ENCODE peak calls at places on chromosomes 6 and 20, in nine cellular contexts. F is stomach, J is lower leg skin, G is K562, Q is adrenal gland, S is testis, X is A549, N is heart left ventricle, E is spleen. L is an unnamed sample.

GRCh38 chr6:84432616-84433015 is 205.2 kb upstream of the CEP162 start:
- DNase-seq in G (no peak), Q (no peak), F (no peak), J (no peak), E (no peak), N (no peak), S (no peak), X (no peak), L (no peak)

GRCh38 chr6:105985098-105985815 is 100.9 kb upstream of the PRDM1 start:
- DNase-seq in G (peak), N (no peak), E (no peak), F (no peak), J (no peak), X (no peak), S (no peak), Q (no peak), L (no peak)

GRCh38 chr20:63268256-63268655 is 4.4 kb upstream of the ARFGAP1 start:
- DNase-seq in G (no peak), F (no peak), S (no peak), N (no peak), J (no peak), E (no peak), X (no peak), Q (no peak), L (no peak)

GRCh38 chr20:54267510-54268003 is 59.7 kb downstream of the PFDN4 start:
- DNase-seq in E (no peak), S (no peak), N (no peak), F (peak), X (no peak), Q (peak), J (no peak), G (no peak), L (no peak)

GRCh38 chr6:5422321-5422915 is 161.1 kb downstream of the FARS2 start:
- DNase-seq in F (peak), N (no peak), S (peak), E (no peak), X (peak), Q (no peak), J (no peak), G (peak), L (no peak)

GRCh38 chr6:117624869-117625481 is 22.7 kb upstream of the GOPC start:
- DNase-seq in F (no peak), J (no peak), X (no peak), N (no peak), S (no peak), G (no peak), Q (no peak), E (no peak), L (no peak)

GRCh38 chr6:154909821-154910220 is 85.3 kb upstream of the TIAM2 start:
- DNase-seq in N (no peak), S (no peak), Q (no peak), F (no peak), G (no peak), X (no peak), J (peak), E (no peak), L (no peak)

GRCh38 chr6:44431118-44431725 is 43.7 kb downstream of the CDC5L start:
- DNase-seq in N (no peak), F (peak), S (peak), Q (peak), G (peak), X (peak), E (no peak), J (no peak), L (no peak)

GRCh38 chr20:21640556-21640955 is 64.9 kb upstream of the PAX1 start:
- DNase-seq in N (no peak), G (peak), S (no peak), X (peak), J (no peak), E (no peak), F (no peak), Q (no peak), L (no peak)

GRCh38 chr20:39885975-39886649 is 802.9 kb downstream of the MAFB start:
- DNase-seq in S (peak), N (peak), E (no peak), X (peak), G (peak), F (peak), Q (peak), J (peak), L (peak)

GRCh38 chr6:159416891-159417540 is 247.8 kb downstream of the FNDC1 start:
- DNase-seq in X (no peak), F (no peak), S (no peak), E (no peak), J (peak), Q (no peak), G (no peak), N (no peak), L (no peak)

GRCh38 chr6:50249493-50249892 is 199.8 kb upstream of the DEFB112 start:
- DNase-seq in X (no peak), G (no peak), N (no peak), S (no peak), F (no peak), E (no peak), J (no peak), Q (no peak), L (no peak)

GRCh38 chr6:84065718-84066290 is 32.2 kb downstream of the MRAP2 start:
- DNase-seq in S (no peak), F (no peak), N (no peak), G (no peak), E (no peak), J (no peak), X (no peak), Q (no peak), L (no peak)

GRCh38 chr6:1678201-1678600 is 68.5 kb downstream of the FOXC1 start:
- DNase-seq in F (peak), S (peak), N (no peak), E (no peak), G (no peak), X (no peak), J (peak), Q (no peak), L (no peak)

GRCh38 chr20:4504814-4505213 is 216.9 kb upstream of the PRND start:
- DNase-seq in F (no peak), J (no peak), E (no peak), X (no peak), S (no peak), Q (no peak), G (no peak), N (no peak), L (no peak)
- TF ChIP-seq POLR2A in F (no peak), J (no peak), E (no peak), X (no peak), S (no peak), Q (no peak), G (no peak), N (no peak), L (no peak)

DNA sequence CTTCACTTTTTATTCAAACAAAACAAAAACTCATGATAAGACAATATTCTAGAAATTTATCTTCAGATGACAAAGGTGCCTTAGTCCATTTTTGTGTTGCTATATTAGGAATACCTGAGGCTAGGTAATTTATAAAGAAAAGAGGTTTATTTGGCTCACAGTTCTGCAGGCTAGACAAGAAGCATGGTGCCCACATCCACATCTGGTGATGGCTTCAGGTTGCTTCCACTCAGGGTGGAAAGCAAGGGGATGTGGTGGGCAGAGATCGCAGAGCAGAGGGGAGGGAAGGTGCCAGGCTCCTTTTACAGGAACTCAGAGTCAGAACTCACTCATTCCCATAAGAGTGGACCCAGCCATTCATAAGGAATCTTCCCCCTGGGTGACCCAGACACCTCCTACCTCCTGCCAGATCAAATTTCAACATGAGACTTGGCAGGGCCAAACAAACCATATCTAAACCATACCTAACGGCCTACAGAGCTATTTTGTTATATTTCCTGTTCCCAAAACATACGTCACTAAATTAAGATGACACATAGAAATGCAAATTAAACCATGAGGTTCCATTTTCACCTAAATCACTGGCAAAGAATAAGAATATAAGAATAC is 26.4 kb downstream of the ABHD12 start:
- DNase-seq in N (no peak), G (no peak), F (no peak), X (no peak), S (no peak), Q (no peak), E (no peak), J (no peak), L (no peak)
- TF ChIP-seq POLR2A in N (no peak), G (no peak), F (no peak), X (no peak), S (no peak), Q (no peak), E (no peak), J (no peak), L (no peak)

DNA sequence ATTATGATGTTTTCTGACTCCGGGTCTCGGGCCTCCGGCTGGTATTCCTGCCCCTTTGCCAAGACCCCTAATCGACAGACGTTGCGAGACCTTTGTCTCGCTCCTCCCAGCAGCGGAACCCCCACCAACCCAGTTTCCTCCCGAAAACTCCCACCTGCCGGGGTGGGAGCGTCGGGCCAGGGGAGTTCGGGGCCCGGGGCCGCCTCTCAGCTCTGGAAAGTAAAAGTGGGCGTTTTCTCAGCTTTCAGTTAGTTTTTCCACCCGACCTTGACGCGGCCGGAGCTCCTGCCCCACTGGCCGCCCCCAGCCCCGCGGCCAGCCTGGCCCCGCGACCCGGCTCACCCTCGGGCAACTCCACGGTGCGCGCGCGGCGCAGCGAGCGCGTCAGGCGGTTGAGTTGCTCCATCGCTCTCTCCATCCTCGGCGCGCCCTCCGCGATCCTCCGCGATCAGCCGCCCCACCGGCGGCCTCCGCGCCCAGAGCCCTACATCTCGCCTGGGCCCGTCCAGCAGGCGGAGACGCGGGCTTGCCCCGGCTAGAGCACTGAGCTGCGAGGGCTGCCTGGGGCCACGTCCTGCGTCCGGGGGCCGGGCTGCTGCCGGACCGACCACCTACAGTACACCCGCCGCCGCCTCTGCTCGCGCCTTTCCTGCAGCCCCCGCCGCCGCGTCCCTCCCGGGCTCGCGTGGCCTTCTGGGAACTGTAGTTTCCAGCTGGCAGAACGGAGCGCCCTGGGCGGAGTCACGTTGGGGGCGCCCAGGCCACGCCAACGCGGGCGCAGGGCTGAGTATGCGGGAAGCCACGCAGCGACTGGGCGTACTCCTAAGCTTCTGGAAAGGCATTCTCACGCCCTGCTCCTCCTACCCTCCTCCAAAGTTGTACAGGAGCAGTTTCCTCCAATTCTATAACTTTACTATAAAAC is at the start of gene HACE1:
- DNase-seq in X (peak), G (peak), N (peak), S (peak), J (peak), Q (peak), F (peak), E (peak), L (peak)
- TF ChIP-seq POLR2A in X (peak), G (peak), N (peak), S (no peak), J (no peak), Q (no peak), F (no peak), E (peak), L (peak)

GRCh38 chr20:15240801-15241200 is 903.4 kb upstream of the FLRT3 start:
- DNase-seq in G (no peak), X (no peak), Q (no peak), E (no peak), S (no peak), F (no peak), N (no peak), J (no peak), L (no peak)

GRCh38 chr20:15242773-15243172 is 905.4 kb upstream of the FLRT3 start:
- DNase-seq in Q (no peak), E (no peak), J (no peak), N (no peak), F (no peak), G (no peak), S (no peak), X (no peak), L (no peak)

GRCh38 chr20:15248618-15249395 is 911.4 kb upstream of the FLRT3 start:
- DNase-seq in G (no peak), J (no peak), S (no peak), Q (no peak), N (no peak), F (no peak), X (no peak), E (no peak), L (no peak)

GRCh38 chr20:15241696-15242095 is 904.3 kb upstream of the FLRT3 start:
- DNase-seq in Q (no peak), N (no peak), E (no peak), J (no peak), F (no peak), S (no peak), X (no peak), G (no peak), L (no peak)

DNA sequence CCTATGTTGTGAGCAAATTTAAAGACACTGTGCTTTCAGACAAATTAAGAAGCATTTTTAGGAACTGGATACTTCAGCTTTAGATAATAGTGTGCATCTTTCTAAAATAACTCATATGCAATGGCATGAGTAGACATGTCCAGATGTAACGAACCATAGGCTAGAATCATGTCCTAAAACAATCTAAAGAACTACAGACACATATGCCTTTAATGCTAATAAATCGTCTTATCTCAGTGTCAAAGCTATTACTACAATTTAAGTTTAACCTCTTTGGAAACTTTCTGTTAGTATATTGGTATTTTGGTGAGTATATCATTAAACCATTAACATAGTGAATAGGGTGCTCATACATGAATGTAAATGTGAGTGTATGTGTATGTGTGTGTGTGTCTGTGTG is 908.5 kb upstream of the FLRT3 start:
- DNase-seq in E (no peak), S (no peak), J (no peak), N (no peak), F (no peak), X (no peak), Q (no peak), G (no peak), L (no peak)
- TF ChIP-seq POLR2A in E (no peak), S (no peak), J (no peak), N (no peak), F (no peak), X (no peak), Q (no peak), G (no peak), L (no peak)

GRCh38 chr20:15310361-15310760 is 972.9 kb upstream of the FLRT3 start:
- DNase-seq in J (no peak), F (no peak), E (no peak), G (no peak), N (no peak), X (no peak), S (no peak), Q (no peak), L (no peak)
- TF ChIP-seq POLR2A in J (no peak), F (no peak), E (no peak), G (no peak), N (no peak), X (no peak), S (no peak), Q (no peak), L (no peak)

DNA sequence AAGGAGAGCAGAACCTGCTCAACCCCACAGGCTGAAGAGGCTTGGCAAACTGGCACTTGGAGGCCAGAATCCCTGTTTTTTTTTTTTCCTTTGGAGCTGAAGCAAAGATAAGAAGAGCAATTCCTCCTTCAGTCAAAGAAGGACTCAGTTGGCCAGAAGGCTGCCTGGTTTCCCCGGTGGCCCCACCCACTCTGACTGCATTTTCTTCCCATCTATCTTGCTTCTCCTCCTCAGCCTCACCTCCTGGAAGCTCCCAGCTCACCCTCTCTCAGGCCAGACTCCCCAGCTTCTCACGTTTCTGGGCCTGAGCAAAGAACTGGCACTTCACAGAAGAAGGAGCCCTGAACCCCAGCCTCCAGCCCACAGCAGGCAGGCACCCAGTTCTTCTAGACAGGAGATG is 2.4 kb downstream of the LRFN2 start:
- DNase-seq in G (no peak), Q (no peak), X (no peak), S (no peak), J (no peak), N (no peak), E (no peak), F (no peak), L (no peak)
- TF ChIP-seq POLR2A in G (no peak), Q (no peak), X (no peak), S (no peak), J (no peak), N (no peak), E (no peak), F (no peak), L (no peak)

DNA sequence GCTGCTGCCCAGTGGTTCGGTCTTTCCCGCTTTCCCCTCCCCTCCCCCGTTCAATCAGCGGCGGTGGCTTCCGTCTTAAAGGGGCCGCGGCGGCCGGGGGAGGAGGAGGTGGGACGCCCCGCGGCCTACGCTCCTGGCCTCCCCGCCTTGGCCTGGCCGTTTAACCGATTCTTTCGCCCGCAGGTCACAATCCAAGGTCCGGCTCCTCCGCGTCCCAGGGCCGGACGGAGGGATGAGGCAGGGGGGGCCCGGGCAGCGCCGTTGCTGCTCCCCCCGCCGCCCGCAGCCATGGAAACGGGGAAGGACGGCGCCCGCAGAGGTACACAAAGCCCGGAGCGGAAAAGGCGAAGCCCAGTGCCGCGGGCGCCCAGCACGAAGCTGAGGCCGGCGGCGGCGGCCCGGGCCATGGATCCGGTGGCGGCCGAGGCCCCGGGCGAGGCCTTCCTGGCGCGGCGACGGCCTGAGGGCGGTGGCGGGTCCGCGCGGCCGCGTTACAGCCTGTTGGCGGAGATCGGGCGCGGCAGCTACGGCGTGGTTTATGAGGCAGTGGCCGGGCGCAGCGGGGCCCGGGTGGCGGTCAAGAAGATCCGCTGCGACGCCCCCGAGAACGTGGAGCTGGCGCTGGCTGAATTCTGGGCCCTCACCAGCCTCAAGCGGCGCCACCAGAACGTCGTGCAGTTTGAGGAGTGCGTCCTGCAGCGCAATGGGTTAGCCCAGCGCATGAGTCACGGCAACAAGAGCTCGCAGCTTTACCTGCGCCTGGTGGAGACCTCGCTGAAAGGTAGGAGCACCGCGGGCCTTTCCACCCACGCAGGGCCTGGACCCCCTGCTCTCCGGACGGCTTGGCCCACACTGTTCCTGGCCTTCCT is 1.2 kb downstream of the STK35 start:
- DNase-seq in F (peak), J (peak), G (peak), Q (peak), X (peak), N (peak), S (peak), E (peak), L (peak)
- TF ChIP-seq POLR2A in F (peak), J (peak), G (peak), Q (peak), X (peak), N (peak), S (no peak), E (peak), L (peak)

GRCh38 chr6:35919827-35920751 is 809 bp downstream of the SRPK1 start:
- DNase-seq in N (no peak), Q (peak), G (peak), J (no peak), S (peak), X (peak), F (peak), E (peak), L (peak)
- TF ChIP-seq POLR2A in N (no peak), Q (no peak), G (peak), J (no peak), S (no peak), X (no peak), F (no peak), E (no peak), L (no peak)

DNA sequence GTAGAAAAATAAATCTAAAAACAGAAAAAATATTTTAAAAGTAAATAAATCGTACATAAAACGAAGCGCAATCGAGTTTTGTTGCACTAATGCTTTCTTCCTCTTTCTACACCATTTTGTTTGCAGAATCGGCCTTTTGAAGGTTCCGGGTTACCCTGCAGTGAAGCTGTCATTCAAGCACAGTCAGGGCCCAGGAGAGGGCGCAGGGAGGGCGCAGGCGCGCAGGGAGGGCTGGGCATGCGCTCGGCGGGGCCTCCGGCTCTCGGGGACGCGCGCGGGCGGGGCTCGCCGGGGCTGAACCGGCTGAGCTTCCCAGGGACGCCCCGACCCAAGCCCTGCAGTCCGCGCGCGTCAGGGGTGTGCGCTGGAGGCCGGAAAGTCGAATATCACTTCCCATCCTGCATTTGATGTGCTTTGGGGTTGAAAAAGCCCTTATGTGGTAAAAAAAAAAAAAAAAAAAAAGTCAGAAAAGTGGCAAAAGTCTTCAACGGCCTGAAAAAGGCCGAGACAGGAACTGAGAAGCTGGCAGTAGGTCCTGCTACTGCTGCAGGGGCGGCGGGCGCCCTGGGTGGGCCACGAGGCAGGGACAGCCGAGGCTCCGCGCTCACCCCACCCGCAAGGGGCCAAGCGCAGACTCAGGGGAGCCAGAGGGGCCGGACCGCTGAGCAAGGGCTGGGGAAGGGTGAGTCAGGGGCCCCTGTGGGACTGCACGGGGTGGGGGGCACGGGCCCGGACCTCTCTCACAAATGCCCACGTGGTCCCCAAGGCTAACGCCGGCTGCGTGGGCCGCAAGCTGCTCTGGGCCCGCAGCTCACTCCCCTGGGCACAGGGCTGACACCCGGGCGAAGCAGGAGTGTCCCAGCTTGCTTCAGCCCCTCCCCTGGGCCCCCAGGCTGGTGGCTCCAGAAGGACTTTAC is 40.5 kb downstream of the THBS2 start:
- DNase-seq in G (peak), J (peak), X (peak), F (peak), S (peak), E (peak), Q (peak), N (peak), L (peak)
- TF ChIP-seq POLR2A in G (peak), J (no peak), X (peak), F (no peak), S (no peak), E (no peak), Q (no peak), N (peak), L (no peak)

L was measured in right lobe of liver.